ENCODE peak calls at places on chromosomes 4 and X, in seven cellular contexts. Y, H, E, O, G, F and M are unnamed samples. For H3K4me1, the result is how much of the 10 kb centered on the place peaks cover.

GRCh38 chrX:76987381-76987780 is 459.8 kb upstream of the FGF16 start:
- DNase-seq in H (no peak), O (no peak), G (no peak), E (no peak), F (no peak), Y (peak), M (no peak)

GRCh38 chr4:184955636-184956035 is 62.7 kb upstream of the HELT start:
- DNase-seq in O (no peak), G (no peak), H (no peak), Y (no peak), F (peak), E (no peak), M (peak)

GRCh38 chr4:79906996-79907395 is 166.0 kb downstream of the ANTXR2 start:
- DNase-seq in G (no peak), E (no peak), O (no peak), F (no peak), Y (no peak), H (no peak), M (no peak)

GRCh38 chr4:125928652-125929051 is 613.9 kb downstream of the FAT4 start:
- DNase-seq in G (no peak), E (no peak), O (no peak), Y (peak), F (no peak), H (no peak), M (no peak)

GRCh38 chr4:78457751-78458150 is 93.8 kb upstream of the ANXA3 start:
- DNase-seq in G (no peak), O (no peak), E (no peak), H (no peak), F (no peak), Y (no peak), M (no peak)

GRCh38 chr4:52037730-52038108 is 380 bp downstream of the SGCB start:
- DNase-seq in O (no peak), H (no peak), Y (peak), E (peak), F (peak), G (peak), M (peak)

GRCh38 chrX:19855700-19856381 is 31.6 kb downstream of the SH3KBP1 start:
- DNase-seq in F (no peak), E (no peak), Y (peak), G (no peak), H (no peak), O (no peak), M (no peak)

GRCh38 chr4:158906073-158906472 is 137.2 kb downstream of the FNIP2 start:
- DNase-seq in Y (no peak), E (no peak), O (no peak), F (no peak), G (no peak), H (no peak), M (no peak)

GRCh38 chrX:136191171-136191570 is 43.8 kb downstream of the FHL1 start:
- DNase-seq in Y (no peak), F (peak), H (no peak), O (no peak), G (no peak), E (no peak), M (no peak)

GRCh38 chr4:6359536-6360308 is 90.1 kb downstream of the WFS1 start:
- DNase-seq in E (no peak), H (no peak), F (no peak), G (no peak), O (no peak), Y (no peak), M (no peak)

GRCh38 chrX:123088331-123088730 is 95.7 kb upstream of the GRIA3 start:
- DNase-seq in F (no peak), E (no peak), O (no peak), Y (no peak), H (no peak), G (no peak), M (no peak)

GRCh38 chr4:138672393-138672976 is 343.1 kb upstream of the NOCT start:
- DNase-seq in G (no peak), H (no peak), E (no peak), O (no peak), Y (no peak), F (no peak), M (peak)

GRCh38 chr4:11720292-11720691 is 291.6 kb upstream of the HS3ST1 start:
- DNase-seq in H (no peak), G (peak), F (peak), E (no peak), O (peak), Y (peak), M (no peak)

GRCh38 chrX:35285289-35285962 is 342.8 kb downstream of the FAM47B start:
- DNase-seq in E (no peak), F (no peak), Y (no peak), G (no peak), H (no peak), O (no peak), M (no peak)

GRCh38 chr4:25440478-25441030 is 63.5 kb downstream of the ANAPC4 start:
- DNase-seq in H (no peak), G (peak), Y (no peak), E (peak), O (no peak), F (peak), M (no peak)

GRCh38 chr4:2366252-2367192 is 51.9 kb downstream of the ZFYVE28 start:
- DNase-seq in G (peak), Y (no peak), E (no peak), H (no peak), O (no peak), F (peak), M (no peak)

GRCh38 chr4:162163892-162164759 is at the start of gene FSTL5:
- DNase-seq in E (peak), O (peak), F (peak), Y (peak), H (no peak), G (peak), M (no peak)

GRCh38 chr4:24630937-24631336 is 46.6 kb upstream of the DHX15 start:
- DNase-seq in F (no peak), E (no peak), H (no peak), Y (no peak), O (no peak), G (no peak), M (no peak)

GRCh38 chr4:39526810-39527295 is 386 bp downstream of the UGDH start:
- DNase-seq in G (no peak), O (no peak), E (no peak), H (no peak), Y (no peak), F (no peak), M (no peak)

GRCh38 chr4:57080781-57081650 is 29.2 kb downstream of the IGFBP7 start:
- DNase-seq in H (peak), F (peak), G (peak), E (no peak), Y (peak), O (no peak), M (peak)

GRCh38 chr4:151329217-151330007 is 4.0 kb upstream of the SH3D19 start:
- DNase-seq in F (no peak), O (no peak), E (no peak), H (no peak), G (no peak), Y (no peak), M (no peak)

GRCh38 chr4:151559595-151559994 is 150.6 kb downstream of the FHIP1A start:
- DNase-seq in Y (no peak), G (no peak), F (no peak), E (no peak), O (no peak), H (no peak), M (no peak)

GRCh38 chr4:108830509-108831244 is 67.8 kb upstream of the ETNPPL start:
- DNase-seq in E (no peak), G (peak), O (no peak), Y (peak), H (no peak), F (no peak), M (no peak)

GRCh38 chr4:41646862-41647261 is 101.7 kb downstream of the PHOX2B start:
- DNase-seq in H (no peak), E (no peak), O (no peak), G (no peak), Y (no peak), F (no peak), M (no peak)

GRCh38 chr4:185887125-185887524 is 75.1 kb upstream of the SORBS2 start:
- DNase-seq in O (no peak), H (no peak), G (no peak), Y (no peak), E (no peak), F (no peak), M (no peak)

GRCh38 chrX:2878563-2878962 is 49.8 kb downstream of the GYG2 start:
- DNase-seq in O (no peak), E (no peak), Y (no peak), F (no peak), G (no peak), H (no peak), M (no peak)

GRCh38 chr4:121680571-121680970 is 16.2 kb downstream of the ANXA5 start:
- DNase-seq in Y (no peak), G (no peak), E (no peak), H (no peak), F (no peak), O (no peak), M (no peak)

GRCh38 chr4:6526171-6526570 is 48.8 kb upstream of the MAN2B2 start:
- DNase-seq in H (no peak), O (no peak), G (no peak), E (no peak), F (no peak), Y (peak), M (no peak)

GRCh38 chr4:21544410-21544809 is 404.2 kb downstream of the KCNIP4 start:
- DNase-seq in Y (peak), H (no peak), O (no peak), G (no peak), F (peak), E (no peak), M (no peak)

GRCh38 chr4:141133146-141134006 is at the start of gene RNF150:
- DNase-seq in O (peak), F (peak), G (peak), E (peak), Y (peak), H (peak), M (peak)

GRCh38 chr4:169208516-169208915 is 62.2 kb downstream of the SH3RF1 start:
- DNase-seq in H (no peak), G (no peak), Y (no peak), F (no peak), E (no peak), O (no peak), M (no peak)

GRCh38 chr4:6749340-6750171 is 33.0 kb upstream of the KIAA0232 start:
- DNase-seq in G (peak), Y (no peak), E (peak), F (peak), O (no peak), H (no peak), M (peak)

GRCh38 chr4:41661447-41662076 is 87.0 kb downstream of the PHOX2B start:
- DNase-seq in F (peak), Y (peak), G (peak), O (peak), H (peak), E (peak), M (peak)

GRCh38 chrX:132821974-132822633 is 136.3 kb downstream of the HS6ST2 start:
- DNase-seq in E (no peak), G (no peak), H (no peak), O (no peak), Y (no peak), F (no peak), M (no peak)

GRCh38 chr4:138867404-138867803 is 148.2 kb upstream of the NOCT start:
- DNase-seq in H (no peak), O (no peak), G (no peak), F (no peak), E (no peak), Y (no peak), M (no peak)

GRCh38 chr4:78299565-78299972 is 242.4 kb downstream of the FRAS1 start:
- DNase-seq in Y (no peak), G (no peak), H (no peak), F (no peak), E (no peak), O (no peak), M (no peak)

GRCh38 chr4:74983229-74983628 is 50.3 kb downstream of the PARM1 start:
- DNase-seq in Y (no peak), E (no peak), O (no peak), F (no peak), H (no peak), G (no peak), M (no peak)

GRCh38 chr4:14871676-14872430 is 130.4 kb upstream of the CPEB2 start:
- DNase-seq in Y (peak), F (peak), H (peak), O (no peak), G (no peak), E (no peak), M (no peak)

GRCh38 chr4:145933134-145933533 is 5.5 kb downstream of the ZNF827 start:
- DNase-seq in E (no peak), O (no peak), F (no peak), Y (no peak), G (no peak), H (no peak), M (no peak)

GRCh38 chr4:145931403-145931802 is 7.2 kb downstream of the ZNF827 start:
- DNase-seq in G (no peak), H (no peak), O (no peak), E (no peak), F (no peak), Y (no peak), M (no peak)

GRCh38 chr4:145927055-145927454 is 11.6 kb downstream of the ZNF827 start:
- DNase-seq in O (no peak), E (no peak), F (no peak), H (no peak), Y (no peak), G (no peak), M (no peak)

GRCh38 chr4:145930592-145930991 is 8.0 kb downstream of the ZNF827 start:
- DNase-seq in G (peak), E (no peak), F (no peak), Y (no peak), O (no peak), H (no peak), M (no peak)

DNA sequence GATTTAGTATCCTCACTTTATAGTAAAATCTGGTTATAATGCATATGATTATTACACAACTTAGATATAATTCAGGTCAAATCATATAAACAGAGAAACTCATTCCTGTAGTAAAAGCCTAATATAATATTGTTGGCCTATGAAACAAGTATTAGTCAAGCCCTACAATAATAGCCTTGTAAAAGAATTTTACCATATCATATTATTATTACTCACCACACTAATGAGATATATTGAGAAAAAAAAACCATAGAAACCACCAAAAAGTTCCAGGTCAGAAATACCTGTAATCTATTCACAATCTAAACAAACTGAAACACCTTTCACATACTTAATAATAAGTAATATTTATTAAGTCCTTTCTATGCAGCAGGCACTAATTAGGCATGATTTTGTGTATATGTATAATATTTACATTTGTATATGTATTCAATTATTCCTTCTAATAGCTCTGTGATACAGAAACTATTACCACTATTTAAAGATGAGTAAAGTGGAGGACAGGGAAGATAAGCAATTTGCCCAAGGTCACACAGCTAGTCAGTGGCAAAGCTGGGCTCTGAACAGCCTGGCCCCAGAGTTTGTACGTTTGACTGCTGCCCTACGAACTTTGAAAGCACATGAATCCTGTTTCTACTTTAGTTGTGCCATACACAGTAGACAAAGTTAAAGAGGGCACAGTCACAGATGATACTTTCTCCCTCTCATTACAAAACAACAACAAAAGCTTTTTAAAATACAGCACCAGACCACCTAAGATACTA is 9.0 kb downstream of the ZNF827 start:
- DNase-seq in F (peak), H (no peak), O (no peak), Y (no peak), E (no peak), G (no peak), M (no peak)
- H3K27ac ChIP-seq in F (peak), H (no peak), O (no peak), Y (no peak), E (peak), G (no peak), M (no peak)

DNA sequence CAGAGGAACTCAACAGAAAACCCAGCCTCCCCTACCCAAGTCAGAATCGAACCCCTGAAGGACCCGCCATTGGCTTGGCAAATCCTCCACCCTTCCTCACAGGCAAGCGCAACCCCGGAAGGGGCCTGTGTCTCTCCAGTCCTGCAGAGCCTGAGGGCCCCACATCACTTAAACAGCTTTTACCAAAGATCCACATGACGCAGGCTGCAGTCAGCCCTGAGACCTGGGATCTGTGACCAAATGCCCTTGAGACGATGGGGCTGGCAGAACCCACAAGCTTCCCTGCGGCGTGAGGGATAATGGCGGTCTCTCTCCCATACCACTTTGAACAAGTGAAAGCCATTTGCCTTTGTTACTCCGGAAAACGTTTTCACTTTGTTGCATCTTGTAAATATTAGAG is 54.9 kb downstream of the ACOX3 start:
- DNase-seq in H (no peak), O (no peak), Y (no peak), F (no peak), G (no peak), E (no peak), M (no peak)
- H3K4me1 ChIP-seq in H (under half), O (under half), Y (under half), F (under half), G (under half), E (under half), M (under half)

GRCh38 chr4:99315839-99316238 is 5.4 kb downstream of the ADH1B start:
- DNase-seq in G (no peak), H (no peak), E (no peak), O (no peak), Y (no peak), F (no peak), M (no peak)

GRCh38 chr4:99321241-99322191 is at the start of gene ADH1B:
- DNase-seq in O (no peak), G (peak), E (peak), H (no peak), F (no peak), Y (no peak), M (no peak)

GRCh38 chr4:99317354-99317753 is 3.8 kb downstream of the ADH1B start:
- DNase-seq in G (no peak), O (no peak), E (no peak), H (no peak), F (no peak), Y (no peak), M (no peak)
- H3K27ac ChIP-seq in G (no peak), O (no peak), E (peak), H (no peak), F (peak), Y (no peak), M (no peak)

DNA sequence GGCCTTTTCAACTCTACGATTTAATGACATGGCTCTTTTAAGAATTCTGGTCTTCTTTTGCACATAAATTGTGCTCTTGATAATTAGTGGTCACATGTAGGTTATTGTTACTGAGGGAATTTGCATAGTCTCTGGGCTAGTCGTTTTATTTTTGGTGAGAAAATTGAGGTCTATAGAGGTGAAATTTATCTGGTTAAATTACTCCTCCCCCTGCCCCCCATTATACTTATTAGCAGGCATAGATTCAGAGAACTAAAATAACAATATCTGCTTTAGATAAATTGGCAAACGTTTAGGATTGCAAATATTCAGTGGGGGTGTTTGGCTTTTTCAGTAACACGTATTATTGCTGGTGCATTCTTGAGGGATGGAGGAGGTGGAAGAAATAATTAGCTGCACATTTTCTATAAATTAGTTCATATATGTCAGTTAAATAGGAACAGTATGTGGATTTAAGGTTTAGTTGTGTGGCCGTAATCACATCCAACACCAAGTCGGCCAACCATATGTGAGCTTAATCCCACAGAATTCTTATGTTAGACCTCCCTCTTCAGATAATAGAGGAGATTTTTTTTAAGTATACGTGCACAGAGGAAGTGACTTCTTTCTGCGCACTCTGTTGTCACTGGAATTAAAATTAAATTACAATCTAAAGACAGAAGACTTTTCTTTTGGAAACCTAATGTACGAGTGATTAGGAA is 1.9 kb downstream of the SEPTIN11 start:
- DNase-seq in E (no peak), O (no peak), F (no peak), H (no peak), Y (no peak), G (peak), M (no peak)
- H3K4me1 ChIP-seq in E (under half), O (under half), F (under half), H (under half), Y (under half), G (under half), M (under half)

GRCh38 chr4:94244087-94244828 is 36.6 kb downstream of the SMARCAD1 start:
- DNase-seq in E (no peak), G (no peak), F (no peak), O (no peak), H (no peak), Y (no peak), M (no peak)
- H3K27ac ChIP-seq in E (no peak), G (no peak), F (no peak), O (no peak), H (no peak), Y (no peak), M (no peak)

DNA sequence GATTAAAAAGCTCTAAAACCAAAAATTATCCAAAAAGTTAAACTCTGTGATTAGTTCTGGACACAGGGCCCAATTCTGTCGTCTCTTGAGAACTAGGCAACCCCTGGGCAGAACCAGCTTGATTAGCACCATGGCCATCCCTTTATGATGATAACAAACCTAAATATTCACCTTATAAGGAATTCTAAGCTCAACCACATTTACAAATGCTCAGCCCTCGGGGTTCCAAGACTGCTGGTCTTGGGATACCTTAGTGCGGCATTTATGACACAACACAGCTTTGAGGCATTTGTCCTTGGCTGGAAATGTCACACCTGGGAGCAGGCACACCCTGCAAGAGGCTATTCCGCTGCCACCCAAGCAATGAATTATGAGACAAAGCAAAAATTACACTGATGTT is 27.5 kb upstream of the NAP1L5 start:
- DNase-seq in F (no peak), E (no peak), Y (peak), H (no peak), O (no peak), G (no peak), M (no peak)
- H3K4me1 ChIP-seq in F (under half), E (under half), Y (under half), H (under half), O (under half), G (under half), M (under half)